ENCODE peak calls at places on chromosome 18, in six cellular contexts. X is dorsolateral prefrontal cortex; B is fibroblast of lung; S is CD8-positive, alpha-beta T cell; N is IMR-90; D is CD8-positive, alpha-beta memory T cell. G is an unnamed sample.

GRCh38 chr18:46152808-46153617 is 48.8 kb downstream of the HAUS1 start:
- DNase-seq in X (no peak), B (no peak), S (no peak), N (no peak), D (no peak), G (no peak)

GRCh38 chr18:48680871-48681270 is 142.0 kb downstream of the CTIF start:
- DNase-seq in X (peak), B (no peak), S (no peak), N (no peak), D (no peak), G (peak)

GRCh38 chr18:34866310-34866709 is 156.2 kb downstream of the DTNA start:
- DNase-seq in X (no peak), B (no peak), S (no peak), N (no peak), D (no peak), G (no peak)

GRCh38 chr18:34222396-34223163 is 2.1 kb downstream of the NOL4 start:
- DNase-seq in X (peak), B (no peak), S (no peak), N (no peak), D (no peak), G (peak)

GRCh38 chr18:22378672-22379282 is 38.9 kb downstream of the CTAGE1 start:
- DNase-seq in X (no peak), B (peak), S (no peak), N (peak), D (peak), G (no peak)

GRCh38 chr18:8525692-8526091 is 83.5 kb upstream of the RAB12 start:
- DNase-seq in X (no peak), B (no peak), S (no peak), N (no peak), D (no peak), G (no peak)

GRCh38 chr18:57906852-57907251 is 103.7 kb upstream of the ATP8B1 start:
- DNase-seq in X (no peak), B (no peak), S (no peak), N (no peak), D (no peak), G (no peak)

GRCh38 chr18:39205565-39205964 is 1640.0 kb upstream of the CELF4 start:
- DNase-seq in X (no peak), B (no peak), S (no peak), N (no peak), D (no peak), G (no peak)

GRCh38 chr18:47997338-47997780 is 66.9 kb upstream of the SMAD2 start:
- DNase-seq in X (no peak), B (no peak), S (no peak), N (no peak), D (no peak), G (no peak)

GRCh38 chr18:38807915-38808314 is 1242.3 kb upstream of the CELF4 start:
- DNase-seq in X (no peak), B (no peak), S (no peak), N (no peak), D (no peak), G (no peak)

GRCh38 chr18:66646622-66647021 is 42.7 kb upstream of the CDH19 start:
- DNase-seq in X (no peak), B (no peak), S (no peak), N (no peak), D (no peak), G (no peak)

GRCh38 chr18:9898792-9899549 is 13.2 kb downstream of the TXNDC2 start:
- DNase-seq in X (no peak), B (no peak), S (no peak), N (peak), D (no peak), G (no peak)

GRCh38 chr18:7165846-7166393 is 48.3 kb upstream of the LAMA1 start:
- DNase-seq in X (no peak), B (no peak), S (no peak), N (no peak), D (no peak), G (no peak)

GRCh38 chr18:28171837-28172236 is 5.1 kb downstream of the CDH2 start:
- DNase-seq in X (no peak), B (no peak), S (no peak), N (no peak), D (no peak), G (no peak)

GRCh38 chr18:53991805-53992204 is 232.7 kb downstream of the MBD2 start:
- DNase-seq in X (no peak), B (peak), S (no peak), N (no peak), D (no peak), G (no peak)

GRCh38 chr18:56575819-56576663 is 62.4 kb downstream of the TXNL1 start:
- DNase-seq in X (no peak), B (peak), S (no peak), N (peak), D (no peak), G (no peak)

GRCh38 chr18:74497778-74498177 is 1.6 kb downstream of the CNDP2 start:
- DNase-seq in X (no peak), B (no peak), S (no peak), N (no peak), D (no peak), G (no peak)

GRCh38 chr18:5288517-5288935 is 7.0 kb downstream of the ZBTB14 start:
- DNase-seq in X (no peak), B (no peak), S (no peak), N (no peak), D (no peak), G (no peak)

GRCh38 chr18:37138456-37138855 is 309.5 kb downstream of the KIAA1328 start:
- DNase-seq in X (no peak), B (no peak), S (no peak), N (no peak), D (no peak), G (no peak)

GRCh38 chr18:23918395-23919032 is 96.0 kb upstream of the TTC39C start:
- DNase-seq in X (peak), B (peak), S (peak), N (peak), D (peak), G (peak)

GRCh38 chr18:35619468-35619867 is 37.9 kb downstream of the GALNT1 start:
- DNase-seq in X (no peak), B (no peak), S (no peak), N (no peak), D (no peak), G (peak)

GRCh38 chr18:50006470-50007046 is 188.4 kb downstream of the MYO5B start:
- DNase-seq in X (no peak), B (no peak), S (no peak), N (no peak), D (no peak), G (no peak)

GRCh38 chr18:27856839-27857238 is 320.1 kb downstream of the CDH2 start:
- DNase-seq in X (no peak), B (no peak), S (no peak), N (no peak), D (no peak), G (no peak)

GRCh38 chr18:36511791-36512352 is 214.4 kb downstream of the FHOD3 start:
- DNase-seq in X (no peak), B (no peak), S (no peak), N (no peak), D (no peak), G (no peak)

GRCh38 chr18:666177-666576 is 8.7 kb downstream of the TYMS start:
- DNase-seq in X (no peak), B (no peak), S (no peak), N (no peak), D (no peak), G (no peak)

GRCh38 chr18:35580748-35581534 is 599 bp upstream of the GALNT1 start:
- DNase-seq in X (peak), B (peak), S (peak), N (peak), D (peak), G (no peak)

GRCh38 chr18:44178476-44178875 is 502.2 kb upstream of the SETBP1 start:
- DNase-seq in X (no peak), B (peak), S (no peak), N (no peak), D (no peak), G (no peak)

GRCh38 chr18:13890962-13891361 is 24.4 kb downstream of the MC2R start:
- DNase-seq in X (no peak), B (no peak), S (no peak), N (no peak), D (no peak), G (no peak)

GRCh38 chr18:36518839-36519238 is 221.3 kb downstream of the FHOD3 start:
- DNase-seq in X (no peak), B (no peak), S (no peak), N (no peak), D (no peak), G (no peak)

GRCh38 chr18:25289040-25289631 is 62.8 kb downstream of the ZNF521 start:
- DNase-seq in X (no peak), B (peak), S (no peak), N (peak), D (no peak), G (no peak)

GRCh38 chr18:24726727-24727539 is 266.5 kb downstream of the HRH4 start:
- DNase-seq in X (peak), B (peak), S (peak), N (peak), D (peak), G (peak)

GRCh38 chr18:3540805-3541548 is 91.0 kb downstream of the TGIF1 start:
- DNase-seq in X (no peak), B (no peak), S (no peak), N (no peak), D (no peak), G (no peak)

GRCh38 chr18:77234504-77235365 is 14.9 kb upstream of the GALR1 start:
- DNase-seq in X (no peak), B (no peak), S (no peak), N (no peak), D (no peak), G (no peak)

GRCh38 chr18:40531061-40531460 is 1424.0 kb upstream of the PIK3C3 start:
- DNase-seq in X (no peak), B (peak), S (no peak), N (peak), D (no peak), G (no peak)

GRCh38 chr18:23207191-23207955 is 72.1 kb downstream of the CABLES1 start:
- DNase-seq in X (no peak), B (no peak), S (no peak), N (peak), D (peak), G (no peak)

GRCh38 chr18:41767960-41768359 is 187.1 kb upstream of the PIK3C3 start:
- DNase-seq in X (no peak), B (peak), S (no peak), N (peak), D (no peak), G (no peak)

GRCh38 chr18:56648307-56648706 is 2.9 kb upstream of the WDR7 start:
- DNase-seq in X (no peak), B (no peak), S (no peak), N (no peak), D (no peak), G (no peak)

GRCh38 chr18:43108882-43109281 is 6.6 kb downstream of the RIT2 start:
- DNase-seq in X (no peak), B (peak), S (no peak), N (no peak), D (no peak), G (no peak)

GRCh38 chr18:73261243-73261642 is 393.5 kb upstream of the NETO1 start:
- DNase-seq in X (no peak), B (no peak), S (no peak), N (no peak), D (no peak), G (no peak)

GRCh38 chr18:12278153-12278764 is 24.1 kb downstream of the CIDEA start:
- DNase-seq in X (no peak), B (peak), S (no peak), N (peak), D (no peak), G (no peak)
- H3K27ac ChIP-seq in X (peak), B (peak), S (no peak), N (peak), D (no peak), G (peak)

GRCh38 chr18:11137400-11137799 is 12.0 kb downstream of the PIEZO2 start:
- DNase-seq in X (no peak), B (no peak), S (no peak), N (no peak), D (no peak), G (no peak)
- H3K27ac ChIP-seq in X (no peak), B (no peak), S (no peak), N (no peak), D (no peak), G (no peak)

GRCh38 chr18:63774511-63774910 is 707 bp upstream of the SERPINB7 start:
- DNase-seq in X (no peak), B (no peak), S (no peak), N (no peak), D (no peak), G (no peak)
- H3K27ac ChIP-seq in X (no peak), B (peak), S (no peak), N (no peak), D (no peak), G (no peak)

GRCh38 chr18:10900435-10900834 is 248.9 kb downstream of the PIEZO2 start:
- DNase-seq in X (no peak), B (no peak), S (no peak), N (no peak), D (no peak), G (no peak)
- H3K27ac ChIP-seq in X (no peak), B (no peak), S (no peak), N (no peak), D (no peak), G (no peak)

GRCh38 chr18:61833978-61834377 is 58.8 kb downstream of the RNF152 start:
- DNase-seq in X (no peak), B (no peak), S (no peak), N (peak), D (no peak), G (no peak)

GRCh38 chr18:61829108-61829507 is 63.7 kb downstream of the RNF152 start:
- DNase-seq in X (no peak), B (no peak), S (no peak), N (no peak), D (no peak), G (no peak)

GRCh38 chr18:61831071-61831470 is 61.7 kb downstream of the RNF152 start:
- DNase-seq in X (no peak), B (peak), S (no peak), N (peak), D (no peak), G (no peak)

GRCh38 chr18:61832858-61833257 is 59.9 kb downstream of the RNF152 start:
- DNase-seq in X (no peak), B (no peak), S (no peak), N (no peak), D (no peak), G (no peak)

GRCh38 chr18:61833387-61833786 is 59.4 kb downstream of the RNF152 start:
- DNase-seq in X (no peak), B (peak), S (no peak), N (peak), D (no peak), G (no peak)
- H3K27ac ChIP-seq in X (no peak), B (no peak), S (no peak), N (no peak), D (no peak), G (no peak)

DNA sequence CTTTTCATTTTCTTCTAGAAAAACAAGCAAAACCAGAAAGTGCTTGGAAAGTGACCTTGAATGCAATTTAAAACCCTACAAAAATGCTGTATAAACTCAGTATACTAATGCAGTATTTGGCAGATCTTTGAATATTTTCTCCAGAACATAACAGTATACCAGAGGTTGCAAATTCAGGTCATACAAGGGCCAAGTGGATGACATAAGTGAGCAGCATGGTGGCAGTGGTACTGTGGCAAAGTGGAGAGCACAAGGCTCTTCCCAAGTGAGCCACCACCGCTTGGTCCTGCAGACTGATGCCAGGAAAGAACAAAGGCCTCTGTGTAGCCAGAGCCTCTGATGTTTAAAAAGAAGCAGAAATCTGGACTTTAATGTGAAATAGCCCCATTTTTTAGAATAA is 33.1 kb downstream of the METTL4 start:
- DNase-seq in X (no peak), B (no peak), S (no peak), N (no peak), D (no peak), G (no peak)
- H3K27ac ChIP-seq in X (no peak), B (no peak), S (no peak), N (no peak), D (no peak), G (no peak)

DNA sequence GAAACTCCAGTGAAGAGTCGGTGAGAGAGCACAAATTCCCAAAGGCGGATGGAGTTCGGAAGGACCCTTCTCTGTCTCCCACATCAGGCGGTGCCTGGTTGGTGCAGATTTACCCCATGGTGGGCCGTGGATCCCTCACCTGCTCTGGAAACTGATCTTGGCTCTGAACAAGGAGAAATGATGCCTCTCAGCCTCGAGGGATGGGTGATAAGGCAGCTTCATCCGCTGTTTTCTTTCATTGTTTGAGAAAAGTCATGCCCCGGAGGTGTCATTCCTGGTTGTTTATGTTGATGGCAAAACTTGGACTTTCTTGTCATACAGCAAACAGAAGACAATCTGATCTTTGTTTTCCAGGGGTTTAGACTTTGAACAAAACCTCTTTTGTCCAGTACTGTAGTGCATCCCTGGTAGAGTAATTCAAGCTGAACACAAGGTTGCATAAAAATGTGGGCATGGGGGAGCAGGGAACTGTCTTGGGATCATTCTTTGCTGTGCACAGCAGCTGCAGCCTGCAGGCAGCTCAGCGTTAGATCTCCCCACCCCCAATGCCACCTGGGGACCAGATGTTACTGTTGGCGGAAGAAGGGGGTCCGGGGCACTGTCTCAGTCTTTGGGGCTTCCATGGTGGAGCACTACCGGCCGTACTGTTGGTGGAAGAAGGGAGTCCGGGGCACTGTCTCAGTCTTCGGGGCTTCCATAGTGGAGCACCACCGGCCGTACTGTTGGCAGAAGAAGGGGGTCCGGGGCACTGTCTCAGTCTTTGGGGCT is 81.4 kb downstream of the NFATC1 start:
- DNase-seq in X (no peak), B (no peak), S (no peak), N (no peak), D (peak), G (no peak)
- H3K27ac ChIP-seq in X (peak), B (no peak), S (no peak), N (no peak), D (no peak), G (peak)